ENCODE peak calls at places on chromosomes 4 and X, in nine cellular contexts. O, X, Y, N, F, E, J, R and L are unnamed samples.

GRCh38 chr4:30792616-30793015 is 72.4 kb downstream of the PCDH7 start:
- DNase-seq in E (no peak), N (no peak), R (no peak), J (no peak), F (no peak), Y (no peak), X (no peak), O (no peak), L (no peak)

GRCh38 chr4:164252286-164252685 is 501.6 kb upstream of the SMIM31 start:
- DNase-seq in E (peak; percentile 9), Y (no peak), N (no peak), O (no peak), J (no peak), F (peak; percentile 6), X (no peak), R (no peak), L (no peak)

GRCh38 chrX:71540801-71541545 is 8.1 kb downstream of the OGT start:
- DNase-seq in E (no peak), X (no peak), J (no peak), F (no peak), Y (no peak), N (no peak), R (no peak), O (no peak), L (peak; percentile 68)

GRCh38 chr4:173525118-173526033 is 4.7 kb downstream of the HAND2 start:
- DNase-seq in R (no peak), J (no peak), Y (peak; percentile 71), N (no peak), X (no peak), O (peak; percentile 27), E (no peak), F (no peak), L (no peak)

GRCh38 chr4:151276787-151277557 is at the start of gene PRSS48:
- DNase-seq in F (peak; percentile 68), J (peak; percentile 58), E (peak; percentile 48), R (peak; percentile 67), N (peak; percentile 32), Y (peak; percentile 94), O (peak; percentile 68), X (peak; percentile 55), L (peak; percentile 48)

GRCh38 chr4:139715721-139716391 is 50.2 kb downstream of the MGST2 start:
- DNase-seq in R (no peak), J (no peak), Y (no peak), E (no peak), F (peak; percentile 18), N (peak; percentile 30), O (no peak), X (no peak), L (no peak)

GRCh38 chr4:54661156-54661555 is 3.4 kb downstream of the KIT start:
- DNase-seq in E (no peak), R (no peak), Y (no peak), O (no peak), F (no peak), N (peak; percentile 39), X (no peak), J (no peak), L (no peak)

GRCh38 chr4:41009411-41009810 is 204.9 kb downstream of the APBB2 start:
- DNase-seq in F (no peak), Y (no peak), X (no peak), O (no peak), E (peak; percentile 64), J (no peak), N (peak; percentile 87), R (no peak), L (no peak)

GRCh38 chrX:145687707-145688106 is 129.9 kb upstream of the SLITRK2 start:
- DNase-seq in N (no peak), Y (no peak), R (no peak), X (no peak), F (no peak), J (no peak), E (no peak), O (no peak), L (no peak)

GRCh38 chr4:54658321-54659093 is 750 bp downstream of the KIT start:
- DNase-seq in R (peak; percentile 55), O (peak; percentile 78), J (peak; percentile 65), E (peak; percentile 28), Y (peak; percentile 78), N (peak; percentile 36), X (peak; percentile 14), F (peak; percentile 70), L (no peak)

GRCh38 chrX:23317799-23318724 is 16.6 kb upstream of the PTCHD1 start:
- DNase-seq in N (no peak), R (peak; percentile 71), Y (peak; percentile 79), X (no peak), J (peak; percentile 18), F (peak; percentile 14), E (peak; percentile 4), O (peak; percentile 69), L (peak; percentile 20)

GRCh38 chr4:84028340-84028739 is 470.8 kb downstream of the NKX6-1 start:
- DNase-seq in Y (no peak), E (no peak), F (no peak), X (no peak), N (no peak), R (no peak), J (no peak), O (no peak), L (no peak)

GRCh38 chr4:78669453-78669852 is 106.7 kb upstream of the BMP2K start:
- DNase-seq in O (no peak), Y (no peak), E (no peak), N (no peak), R (no peak), J (no peak), F (no peak), X (peak; percentile 37), L (peak; percentile 28)

GRCh38 chrX:66751136-66751782 is 112.4 kb upstream of the EDA2R start:
- DNase-seq in Y (no peak), O (no peak), X (no peak), E (no peak), R (no peak), F (no peak), N (no peak), J (peak; percentile 32), L (no peak)

GRCh38 chr4:169485791-169486742 is 126.3 kb downstream of the NEK1 start:
- DNase-seq in R (no peak), O (peak; percentile 43), E (peak; percentile 79), X (peak; percentile 36), N (peak; percentile 71), J (peak; percentile 65), F (peak; percentile 48), Y (peak; percentile 48), L (peak; percentile 33)

GRCh38 chrX:11890843-11891514 is 132.9 kb downstream of the MSL3 start:
- DNase-seq in X (no peak), F (no peak), R (no peak), J (no peak), Y (no peak), N (no peak), E (peak; percentile 1), O (no peak), L (no peak)

GRCh38 chr4:141047228-141047884 is 85.9 kb downstream of the RNF150 start:
- DNase-seq in E (peak; percentile 72), F (no peak), Y (no peak), J (no peak), X (no peak), O (peak; percentile 17), R (no peak), N (peak; percentile 87), L (no peak)

GRCh38 chrX:134388161-134389109 is 71.5 kb upstream of the HPRT1 start:
- DNase-seq in R (no peak), O (no peak), E (no peak), N (no peak), X (no peak), J (no peak), Y (no peak), F (no peak), L (peak; percentile 81)

GRCh38 chr4:73139991-73140390 is 70.5 kb upstream of the COX18 start:
- DNase-seq in R (no peak), O (no peak), E (no peak), F (no peak), X (no peak), Y (no peak), N (peak; percentile 31), J (no peak), L (no peak)

GRCh38 chrX:45851434-45851991 is 650.8 kb upstream of the DIPK2B start:
- DNase-seq in R (no peak), J (peak; percentile 58), X (no peak), E (no peak), Y (peak; percentile 65), N (no peak), O (peak; percentile 15), F (peak; percentile 61), L (no peak)

DNA sequence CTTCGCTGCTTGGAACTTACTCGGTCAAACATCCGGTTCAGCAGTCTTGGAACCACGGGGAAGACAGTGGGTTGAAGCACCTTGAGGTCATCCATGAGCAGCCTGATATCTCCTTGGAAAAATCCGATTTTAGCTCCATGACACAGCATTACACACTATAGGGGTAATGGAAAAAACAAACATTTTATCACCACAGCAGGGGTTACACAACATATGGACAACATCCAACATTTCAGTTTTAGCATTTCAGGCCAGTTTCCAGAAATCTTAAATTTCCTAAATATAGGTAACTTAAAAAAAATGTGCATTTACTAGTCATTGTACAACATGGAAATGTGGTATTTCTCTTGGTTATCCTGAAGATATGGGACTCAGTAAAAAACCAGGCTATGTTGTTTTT is 34.4 kb upstream of the CENPU start:
- DNase-seq in R (no peak), F (no peak), O (no peak), X (no peak), J (no peak), N (no peak), Y (no peak), E (no peak), L (no peak)
- H3K36me3 ChIP-seq in R (peaks cover 12% of the 10 kb centered on the region), F (no peaks in the 10 kb centered on the region), O (peaks cover 13% of the 10 kb centered on the region), X (peaks cover 35% of the 10 kb centered on the region), J (no peaks in the 10 kb centered on the region), N (peaks cover 14% of the 10 kb centered on the region), Y (no peaks in the 10 kb centered on the region), E (peaks cover 5% of the 10 kb centered on the region), L (peaks cover 67% of the 10 kb centered on the region)

GRCh38 chr4:176236909-176237308 is 32.1 kb downstream of the ASB5 start:
- DNase-seq in E (peak; percentile 39), Y (no peak), N (peak; percentile 80), R (no peak), J (peak; percentile 36), O (no peak), F (peak; percentile 8), X (no peak), L (no peak)
- H2AFZ ChIP-seq in E (peak overlapping the region; percentile 2), Y (no peak overlapping the region), N (no peak overlapping the region), R (no peak overlapping the region), J (peak overlapping the region; percentile 4), O (no peak overlapping the region), F (no peak overlapping the region), X (no peak overlapping the region), L (no peak overlapping the region)

DNA sequence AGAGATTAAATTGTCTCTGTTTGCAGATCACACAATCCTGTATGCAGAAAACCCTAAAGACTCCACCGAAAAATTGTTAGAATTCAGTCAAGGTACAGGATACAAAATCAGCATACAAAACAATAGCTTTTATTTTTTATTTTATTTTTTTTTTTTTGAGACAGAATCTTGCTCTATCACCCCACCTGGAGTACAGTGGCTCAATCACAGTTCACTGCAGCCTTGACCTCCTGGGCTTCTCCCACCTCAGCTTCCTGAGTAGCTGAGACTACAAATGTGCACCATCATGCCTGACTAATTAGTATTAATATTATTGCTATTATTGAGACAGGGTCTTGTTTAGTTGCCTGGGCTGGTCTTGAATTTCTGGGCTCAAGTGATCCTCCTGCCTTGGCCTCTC is 8.9 kb upstream of the PLXNB3 start:
- DNase-seq in X (no peak), O (no peak), E (no peak), F (no peak), N (no peak), Y (no peak), J (no peak), R (no peak), L (no peak)
- H3K4me1 ChIP-seq in X (peaks cover 11% of the 10 kb centered on the region), O (no peaks in the 10 kb centered on the region), E (no peaks in the 10 kb centered on the region), F (no peaks in the 10 kb centered on the region), N (no peaks in the 10 kb centered on the region), Y (no peaks in the 10 kb centered on the region), J (no peaks in the 10 kb centered on the region), R (no peaks in the 10 kb centered on the region), L (no peaks in the 10 kb centered on the region)

GRCh38 chr4:3516836-3517730 is 15.1 kb downstream of the LRPAP1 start:
- DNase-seq in R (no peak), F (no peak), J (no peak), Y (no peak), O (no peak), E (no peak), N (no peak), X (no peak), L (no peak)
- H3K36me3 ChIP-seq in R (peaks cover 93% of the 10 kb centered on the region), F (no peaks in the 10 kb centered on the region), J (no peaks in the 10 kb centered on the region), Y (peaks cover 58% of the 10 kb centered on the region), O (no peaks in the 10 kb centered on the region), E (peaks cover 36% of the 10 kb centered on the region), N (peaks cover 73% of the 10 kb centered on the region), X (peaks cover 80% of the 10 kb centered on the region), L (peaks cover 75% of the 10 kb centered on the region)